ENCODE peak calls at places on chromosomes 6 and 20, in eight cellular contexts. U is fibroblast of lung; S is sigmoid colon; T is endothelial cell; R is CD8-positive, alpha-beta T cell; V is fibroblast of mammary gland; L is fibroblast of pulmonary artery; D is omental fat pad. G is an unnamed sample.

GRCh38 chr20:64026-64603 is 23.4 kb upstream of the DEFB125 start:
- DNase-seq in D (no peak), V (no peak), R (no peak), S (no peak), L (no peak), U (no peak), T (no peak), G (no peak)

GRCh38 chr6:23396934-23397333 is 729.1 kb upstream of the NRSN1 start:
- DNase-seq in D (no peak), V (no peak), U (no peak), L (no peak), R (no peak), T (no peak), S (no peak), G (no peak)

GRCh38 chr6:161109366-161109765 is 117.8 kb downstream of the MAP3K4 start:
- DNase-seq in V (no peak), L (no peak), U (no peak), T (no peak), S (no peak), R (no peak), D (no peak), G (no peak)

GRCh38 chr6:136146130-136146529 is 104.0 kb downstream of the MTFR2 start:
- DNase-seq in L (peak; percentile 77), R (no peak), D (no peak), V (no peak), T (no peak), S (no peak), U (no peak), G (no peak)

GRCh38 chr20:38725959-38726848 is 1.9 kb downstream of the SLC32A1 start:
- DNase-seq in R (peak; percentile 29), D (no peak), V (peak; percentile 37), S (no peak), L (peak; percentile 39), U (peak; percentile 34), T (peak; percentile 92), G (peak; percentile 67)

GRCh38 chr6:149060300-149060984 is 257.1 kb upstream of the TAB2 start:
- DNase-seq in T (no peak), V (no peak), R (peak; percentile 52), U (peak; percentile 41), L (no peak), D (no peak), S (no peak), G (peak; percentile 52)

GRCh38 chr20:31718952-31719643 is 3.6 kb downstream of the BCL2L1 start:
- DNase-seq in S (no peak), D (no peak), T (no peak), U (no peak), V (no peak), L (no peak), R (no peak), G (no peak)

GRCh38 chr20:22312744-22313346 is 271.5 kb downstream of the FOXA2 start:
- DNase-seq in R (no peak), S (no peak), V (peak; percentile 49), U (peak; percentile 40), L (peak; percentile 61), T (peak; percentile 54), D (no peak), G (no peak)

GRCh38 chr6:30687659-30688431 is 1.4 kb upstream of the PPP1R18 start:
- DNase-seq in L (peak; percentile 40), T (peak; percentile 21), U (peak; percentile 65), D (no peak), S (peak; percentile 73), R (no peak), V (peak; percentile 64), G (no peak)

GRCh38 chr6:30689985-30690384 is 799 bp downstream of the NRM start:
- DNase-seq in U (no peak), S (no peak), D (no peak), V (no peak), R (no peak), L (no peak), T (no peak), G (no peak)

GRCh38 chr6:30689022-30689865 is 1.5 kb downstream of the NRM start:
- DNase-seq in L (no peak), V (no peak), R (no peak), T (no peak), U (no peak), S (peak; percentile 48), D (no peak), G (no peak)

GRCh38 chr6:30686908-30687658 is 638 bp upstream of the PPP1R18 start:
- DNase-seq in T (peak; percentile 89), R (peak; percentile 63), V (peak; percentile 98), L (peak; percentile 98), D (peak; percentile 70), S (peak; percentile 98), U (peak; percentile 98), G (peak; percentile 90)

GRCh38 chr6:30688569-30688968 is 2.1 kb upstream of the PPP1R18 start:
- DNase-seq in V (no peak), S (no peak), U (no peak), R (no peak), L (no peak), D (no peak), T (no peak), G (no peak)
- TF ChIP-seq CTCF in V (no peak), S (no peak), U (no peak), R (no peak), L (no peak), D (no peak), T (no peak), G (peak; percentile 15)

GRCh38 chr20:46939566-46939965 is 44.9 kb downstream of the EYA2 start:
- DNase-seq in R (no peak), S (no peak), D (no peak), U (no peak), V (no peak), L (no peak), T (no peak), G (no peak)

GRCh38 chr20:46937827-46938226 is 43.2 kb downstream of the EYA2 start:
- DNase-seq in D (no peak), T (no peak), V (no peak), U (no peak), L (no peak), R (no peak), S (no peak), G (no peak)

GRCh38 chr20:46937140-46937523 is 42.5 kb downstream of the EYA2 start:
- DNase-seq in U (no peak), S (no peak), R (no peak), T (no peak), D (no peak), L (no peak), V (no peak), G (no peak)

GRCh38 chr20:46940616-46941015 is 46.0 kb downstream of the EYA2 start:
- DNase-seq in U (no peak), D (no peak), S (no peak), V (no peak), L (no peak), R (no peak), T (no peak), G (no peak)

DNA sequence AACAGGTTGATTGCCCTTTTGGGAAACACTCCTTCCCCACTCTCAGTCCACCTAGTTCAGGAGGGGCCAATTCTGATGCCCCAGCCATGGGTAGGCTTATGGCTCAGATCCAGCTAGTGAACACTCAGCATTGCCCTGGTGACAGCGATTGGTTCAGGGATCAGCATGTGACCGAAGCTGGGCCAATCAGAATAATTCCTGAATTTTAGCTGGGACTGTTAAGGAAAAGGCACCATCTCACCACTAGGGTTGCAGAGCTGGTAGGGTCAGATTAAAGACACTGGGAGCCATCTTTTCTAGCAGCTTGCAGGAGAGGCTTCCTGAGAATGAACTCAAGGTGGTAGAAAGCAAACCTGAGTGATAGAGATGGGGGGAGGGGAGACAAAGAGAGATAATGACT is 44.4 kb downstream of the EYA2 start:
- DNase-seq in R (no peak), U (no peak), L (peak; percentile 14), T (no peak), V (peak; percentile 43), S (no peak), D (no peak), G (no peak)
- TF ChIP-seq CTCF in R (no peak), U (no peak), L (peak; percentile 13), T (peak; percentile 42), V (peak; percentile 18), S (no peak), D (no peak), G (no peak)

GRCh38 chr6:55511124-55511820 is 67.7 kb downstream of the HMGCLL1 start:
- DNase-seq in V (no peak), U (no peak), S (no peak), R (no peak), L (no peak), T (no peak), D (no peak), G (no peak)

DNA sequence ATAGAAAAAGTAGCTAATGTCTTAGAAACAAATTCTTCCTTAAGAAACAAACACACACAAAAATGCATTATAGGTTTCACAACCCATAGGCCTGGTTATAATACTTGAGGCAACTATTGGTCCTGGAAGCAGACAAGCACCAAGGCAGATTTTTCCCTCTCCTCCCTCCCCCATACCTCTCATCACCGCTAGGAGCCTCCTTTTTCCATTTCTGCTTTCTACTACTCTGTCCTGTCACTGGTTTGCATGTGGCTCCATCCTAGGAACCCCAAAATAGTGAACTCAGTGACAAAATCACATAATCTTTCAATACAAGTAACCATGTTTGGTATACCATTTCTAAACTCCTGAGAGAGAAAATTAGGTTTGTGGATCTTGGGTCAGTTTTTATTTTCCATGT is 66.1 kb downstream of the HMGCLL1 start:
- DNase-seq in U (no peak), L (no peak), R (no peak), T (no peak), D (no peak), V (no peak), S (no peak), G (no peak)
- TF ChIP-seq CTCF in U (no peak), L (no peak), R (no peak), T (no peak), D (no peak), V (no peak), S (no peak), G (no peak)

GRCh38 chr6:131949909-131950766 is 1.0 kb downstream of the CCN2 start:
- DNase-seq in S (peak; percentile 92), T (peak; percentile 83), D (no peak), U (peak; percentile 95), R (no peak), L (peak; percentile 96), V (peak; percentile 91), G (peak; percentile 44)

GRCh38 chr6:131948692-131949614 is 2.2 kb downstream of the CCN2 start:
- DNase-seq in L (peak; percentile 93), V (peak; percentile 75), U (peak; percentile 78), D (no peak), S (peak; percentile 80), R (no peak), T (no peak), G (no peak)

GRCh38 chr6:131951576-131952230 is 531 bp upstream of the CCN2 start:
- DNase-seq in L (peak; percentile 49), T (no peak), U (peak; percentile 36), D (no peak), S (no peak), V (peak; percentile 19), R (no peak), G (no peak)

GRCh38 chr6:131949615-131949908 is 1.6 kb downstream of the CCN2 start:
- DNase-seq in R (no peak), V (peak; percentile 88), T (no peak), D (no peak), U (peak; percentile 97), L (peak; percentile 94), S (no peak), G (no peak)

DNA sequence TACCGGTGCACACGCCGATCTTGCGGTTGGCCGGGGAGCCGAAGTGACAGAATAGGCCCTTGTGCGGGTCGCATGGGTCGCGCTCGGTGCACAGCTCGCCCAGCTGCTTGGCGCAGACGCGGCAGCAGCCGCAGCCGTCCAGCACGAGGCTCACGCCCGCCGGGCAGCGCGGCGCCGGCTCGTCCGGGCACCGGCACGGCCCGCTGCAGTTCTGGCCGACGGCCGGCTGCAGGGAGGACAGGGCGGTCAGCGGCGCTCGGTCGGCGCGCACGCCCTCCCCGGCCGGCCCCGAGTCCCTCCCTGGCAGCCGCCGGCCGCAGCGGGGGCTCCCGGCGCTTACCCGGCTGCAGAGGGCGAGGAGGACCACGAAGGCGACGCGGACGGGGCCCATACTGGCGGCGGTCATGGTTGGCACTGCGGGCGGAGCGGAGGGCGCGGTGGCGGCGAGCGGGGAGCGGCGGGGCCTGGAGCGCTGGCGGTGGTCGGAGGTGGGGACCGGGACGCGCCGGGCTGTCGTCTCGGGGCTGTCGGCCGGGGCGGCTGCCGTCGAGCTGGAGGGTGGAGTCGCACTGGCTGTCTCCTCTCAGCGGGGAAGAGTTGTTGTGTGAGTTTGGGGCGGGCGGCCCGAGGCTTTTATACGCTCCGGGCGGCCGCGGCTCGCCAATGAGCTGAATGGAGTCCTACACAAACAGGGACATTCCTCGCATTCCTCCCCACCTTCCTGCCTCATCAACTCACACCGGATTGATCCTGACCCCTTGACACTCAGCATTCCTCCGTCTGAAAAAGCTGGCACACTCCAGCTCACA is at the start of gene CCN2:
- DNase-seq in L (peak; percentile 100), S (peak; percentile 95), R (no peak), U (peak; percentile 97), D (peak; percentile 56), T (peak; percentile 94), V (peak; percentile 91), G (peak; percentile 25)
- TF ChIP-seq CTCF in L (no peak), S (no peak), R (no peak), U (no peak), D (no peak), T (peak; percentile 21), V (no peak), G (no peak)

G was measured in GM10248.